ENCODE peak calls at places on chromosomes 11 and 22, in six cellular contexts. Q, K, B, O, D and P are unnamed samples.

GRCh38 chr22:28505416-28506156 is 174.1 kb downstream of the TTC28 start:
- DNase-seq in Q (no peak), K (no peak), B (no peak), O (no peak), D (peak; percentile 2), P (no peak)

GRCh38 chr11:59676205-59676604 is 7.4 kb upstream of the PATL1 start:
- DNase-seq in Q (no peak), K (peak; percentile 37), B (no peak), O (no peak), D (no peak), P (no peak)

GRCh38 chr22:46956498-46957215 is 194.2 kb downstream of the TBC1D22A start:
- DNase-seq in Q (no peak), K (no peak), B (no peak), O (no peak), D (no peak), P (peak; percentile 47)

GRCh38 chr11:45658292-45658991 is 7.0 kb downstream of the CHST1 start:
- DNase-seq in Q (peak; percentile 83), K (peak; percentile 95), B (no peak), O (peak; percentile 66), D (peak; percentile 72), P (peak; percentile 90)

GRCh38 chr11:112113539-112114457 is 27.1 kb downstream of the SDHD start:
- DNase-seq in Q (no peak), K (peak; percentile 80), B (no peak), O (no peak), D (peak; percentile 66), P (no peak)

GRCh38 chr11:31531293-31531692 is 21.7 kb downstream of the ELP4 start:
- DNase-seq in Q (no peak), K (no peak), B (no peak), O (no peak), D (no peak), P (no peak)

GRCh38 chr22:48744967-48745841 is 1082.5 kb downstream of the BRD1 start:
- DNase-seq in Q (no peak), K (no peak), B (no peak), O (no peak), D (no peak), P (no peak)

GRCh38 chr11:76462317-76462716 is 17.5 kb downstream of the EMSY start:
- DNase-seq in Q (no peak), K (no peak), B (no peak), O (no peak), D (no peak), P (no peak)

GRCh38 chr11:124640660-124641059 is 18.0 kb downstream of the TBRG1 start:
- DNase-seq in Q (no peak), K (no peak), B (no peak), O (no peak), D (no peak), P (no peak)

GRCh38 chr11:35917676-35918075 is 26.2 kb upstream of the LDLRAD3 start:
- DNase-seq in Q (no peak), K (no peak), B (no peak), O (no peak), D (no peak), P (no peak)

GRCh38 chr11:122748968-122749687 is 89.2 kb upstream of the CRTAM start:
- DNase-seq in Q (no peak), K (peak; percentile 96), B (no peak), O (peak; percentile 10), D (peak; percentile 97), P (peak; percentile 78)

GRCh38 chr22:41668971-41669911 is 19.4 kb downstream of the SNU13 start:
- DNase-seq in Q (no peak), K (peak; percentile 85), B (no peak), O (no peak), D (peak; percentile 79), P (no peak)

GRCh38 chr11:122323754-122324421 is 207.9 kb upstream of the BLID start:
- DNase-seq in Q (no peak), K (no peak), B (no peak), O (no peak), D (no peak), P (no peak)

GRCh38 chr11:59801981-59802638 is 8.5 kb downstream of the MRPL16 start:
- DNase-seq in Q (peak; percentile 25), K (no peak), B (no peak), O (no peak), D (peak; percentile 43), P (no peak)

GRCh38 chr11:111461460-111462240 is 50.5 kb downstream of the BTG4 start:
- DNase-seq in Q (no peak), K (no peak), B (no peak), O (no peak), D (no peak), P (no peak)

GRCh38 chr11:58963551-58964075 is 24.3 kb downstream of the GLYATL1 start:
- DNase-seq in Q (no peak), K (peak; percentile 34), B (no peak), O (no peak), D (peak; percentile 84), P (no peak)

GRCh38 chr11:44445500-44446340 is 119.7 kb upstream of the CD82 start:
- DNase-seq in Q (no peak), K (no peak), B (no peak), O (no peak), D (peak; percentile 1), P (no peak)

GRCh38 chr11:68459886-68460740 is 439 bp upstream of the PPP6R3 start:
- DNase-seq in Q (peak; percentile 98), K (peak; percentile 100), B (peak; percentile 97), O (peak; percentile 98), D (peak; percentile 99), P (peak; percentile 99)

GRCh38 chr11:70054020-70054419 is 24.1 kb upstream of the ANO1 start:
- DNase-seq in Q (no peak), K (no peak), B (no peak), O (no peak), D (no peak), P (no peak)

GRCh38 chr11:92765418-92765817 is 204.0 kb upstream of the MTNR1B start:
- DNase-seq in Q (no peak), K (no peak), B (no peak), O (no peak), D (no peak), P (no peak)

GRCh38 chr11:1493650-1494244 is 7.2 kb upstream of the MOB2 start:
- DNase-seq in Q (no peak), K (no peak), B (no peak), O (no peak), D (no peak), P (no peak)

GRCh38 chr11:62671604-62672528 is at the start of the genes LBHD1 and UQCC3:
- DNase-seq in Q (peak; percentile 78), K (peak; percentile 91), B (peak; percentile 88), O (peak; percentile 74), D (peak; percentile 88), P (peak; percentile 91)

GRCh38 chr11:62666259-62666926 is 1.3 kb downstream of the CSKMT start:
- DNase-seq in Q (no peak), K (no peak), B (no peak), O (no peak), D (no peak), P (no peak)

GRCh38 chr11:62671272-62671603 is 235 bp upstream of the UQCC3 start:
- DNase-seq in Q (no peak), K (no peak), B (peak; percentile 10), O (no peak), D (no peak), P (no peak)

GRCh38 chr11:62667460-62667859 is 2.3 kb downstream of the CSKMT start:
- DNase-seq in Q (no peak), K (no peak), B (no peak), O (no peak), D (no peak), P (no peak)

GRCh38 chr11:62669420-62670161 is 1.9 kb upstream of the UQCC3 start:
- DNase-seq in Q (no peak), K (no peak), B (peak; percentile 69), O (no peak), D (no peak), P (no peak)
- H3K27ac ChIP-seq in Q (no peak overlapping the region), K (no peak overlapping the region), B (peak overlapping the region; percentile 86), O (no peak overlapping the region), D (no peak overlapping the region), P (no peak overlapping the region)

DNA sequence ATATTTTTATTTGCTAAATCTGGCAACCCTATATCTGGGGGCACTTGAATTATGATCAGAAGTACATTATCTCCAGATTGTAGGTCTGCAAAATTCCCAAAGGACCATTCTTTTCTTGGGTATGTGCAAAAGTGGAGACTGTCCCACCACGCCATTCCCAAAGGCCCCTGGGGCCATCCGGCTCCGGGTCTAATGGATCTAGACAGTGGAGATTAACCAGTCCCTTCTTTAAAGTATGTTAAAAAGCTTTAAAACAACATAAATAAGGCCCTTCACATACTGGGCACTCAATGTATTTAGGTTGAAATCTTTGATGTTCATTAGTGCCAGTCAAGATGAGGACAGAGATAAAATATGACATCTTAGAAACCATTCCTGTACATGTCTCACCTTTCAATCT is 124.1 kb downstream of the MAML2 start:
- DNase-seq in Q (no peak), K (no peak), B (no peak), O (no peak), D (no peak), P (no peak)
- H3K27ac ChIP-seq in Q (no peak overlapping the region), K (no peak overlapping the region), B (no peak overlapping the region), O (no peak overlapping the region), D (no peak overlapping the region), P (no peak overlapping the region)

GRCh38 chr11:65445604-65446445 is 23.2 kb downstream of the NEAT1 start:
- DNase-seq in Q (no peak), K (peak; percentile 89), B (no peak), O (no peak), D (peak; percentile 58), P (peak; percentile 76)

GRCh38 chr11:65445101-65445603 is 22.6 kb downstream of the NEAT1 start:
- DNase-seq in Q (no peak), K (peak; percentile 85), B (no peak), O (no peak), D (peak; percentile 43), P (no peak)

GRCh38 chr11:65442952-65443351 is 20.4 kb downstream of the NEAT1 start:
- DNase-seq in Q (no peak), K (peak; percentile 74), B (no peak), O (no peak), D (peak; percentile 36), P (no peak)

GRCh38 chr11:65446446-65447277 is 24.1 kb downstream of the NEAT1 start:
- DNase-seq in Q (no peak), K (no peak), B (no peak), O (no peak), D (peak; percentile 48), P (peak; percentile 82)

DNA sequence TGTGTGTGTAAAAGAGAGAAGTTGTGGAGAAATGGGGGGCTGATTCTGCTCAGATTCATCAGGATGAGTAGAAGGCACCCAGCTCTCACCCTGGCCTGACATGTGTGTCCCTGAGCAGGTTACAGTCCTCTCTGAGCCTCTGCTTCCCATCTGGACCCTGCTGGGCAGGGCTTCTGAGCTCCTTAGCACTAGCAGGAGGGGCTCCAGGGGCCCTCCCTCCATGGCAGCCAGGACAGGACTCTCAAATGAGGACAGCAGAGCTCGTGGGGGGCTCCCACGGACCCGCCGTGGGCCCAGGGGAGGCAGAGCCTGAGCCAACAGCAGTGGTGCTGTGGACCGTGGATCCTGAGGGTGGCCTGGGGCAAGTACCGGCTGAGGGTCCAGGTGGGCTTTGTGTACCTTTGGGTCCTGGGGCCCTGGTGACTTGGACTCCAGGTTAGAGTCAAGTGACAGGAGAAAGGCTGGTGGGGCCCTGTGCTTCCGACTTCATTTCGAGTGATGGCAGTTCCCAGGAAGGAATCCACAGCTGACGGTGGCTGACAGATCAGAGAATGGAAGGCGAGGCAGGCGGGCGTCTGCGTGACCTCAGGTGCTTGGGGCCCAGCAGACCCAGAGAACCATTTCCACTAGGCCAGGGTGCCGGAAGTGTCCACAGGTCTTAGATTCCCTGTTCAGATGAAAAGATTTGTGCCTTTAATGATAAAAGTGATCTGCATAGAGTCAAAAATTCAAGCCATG is 21.9 kb downstream of the NEAT1 start:
- DNase-seq in Q (no peak), K (peak; percentile 81), B (no peak), O (no peak), D (no peak), P (peak; percentile 76)
- H3K27ac ChIP-seq in Q (no peak overlapping the region), K (peak overlapping the region; percentile 74), B (no peak overlapping the region), O (peak overlapping the region; percentile 59), D (peak overlapping the region; percentile 63), P (peak overlapping the region; percentile 99)

GRCh38 chr22:33985506-33985905 is 65.2 kb upstream of the LARGE1 start:
- DNase-seq in Q (no peak), K (no peak), B (no peak), O (no peak), D (no peak), P (no peak)
- H3K27ac ChIP-seq in Q (no peak overlapping the region), K (no peak overlapping the region), B (no peak overlapping the region), O (no peak overlapping the region), D (no peak overlapping the region), P (no peak overlapping the region)